ENCODE peak calls at places on chromosomes 2 and 18, in nine cellular contexts. N, M, G, Z, H, J, Q, R and D are unnamed samples.

GRCh38 chr2:322326-322725 is 34.4 kb upstream of the ALKAL2 start:
- DNase-seq in R (no peak), Q (no peak), H (no peak), Z (no peak), J (no peak), N (no peak), G (no peak), M (no peak), D (no peak)

GRCh38 chr2:36812196-36812595 is 115.7 kb downstream of the VIT start:
- DNase-seq in Q (peak), M (no peak), N (peak), H (no peak), J (no peak), R (peak), Z (no peak), G (no peak), D (peak)

GRCh38 chr2:150472122-150472899 is 15.2 kb downstream of the RND3 start:
- DNase-seq in J (peak), M (no peak), R (peak), Z (no peak), G (peak), N (no peak), H (no peak), Q (no peak), D (no peak)

GRCh38 chr2:178747767-178748166 is 59.5 kb downstream of the TTN start:
- DNase-seq in J (no peak), Q (no peak), H (no peak), G (no peak), Z (no peak), N (no peak), R (no peak), M (no peak), D (no peak)

GRCh38 chr2:44746856-44747612 is 194.5 kb upstream of the SIX3 start:
- DNase-seq in R (no peak), J (no peak), M (no peak), Q (no peak), G (no peak), Z (no peak), N (no peak), H (no peak), D (no peak)

GRCh38 chr2:172282944-172283343 is 144.4 kb upstream of the ITGA6 start:
- DNase-seq in M (no peak), Q (no peak), R (peak), J (no peak), H (no peak), N (peak), G (peak), Z (peak), D (no peak)

GRCh38 chr2:241728627-241729026 is 5.8 kb upstream of the D2HGDH start:
- DNase-seq in Z (no peak), Q (no peak), R (no peak), M (no peak), G (no peak), H (no peak), J (peak), N (no peak), D (no peak)

GRCh38 chr2:54728669-54729120 is 5.2 kb downstream of the EML6 start:
- DNase-seq in Q (no peak), N (peak), G (peak), Z (peak), H (no peak), J (no peak), M (no peak), R (no peak), D (no peak)

GRCh38 chr2:11208083-11208482 is 52.8 kb downstream of the SLC66A3 start:
- DNase-seq in N (no peak), R (no peak), H (no peak), Z (no peak), J (no peak), M (no peak), Q (no peak), G (no peak), D (no peak)

GRCh38 chr2:109646961-109647360 is 32.8 kb downstream of the SOWAHC start:
- DNase-seq in M (no peak), N (no peak), Q (no peak), J (no peak), G (no peak), H (no peak), Z (no peak), R (peak), D (no peak)

GRCh38 chr18:57435851-57436192 is 648 bp downstream of the ONECUT2 start:
- DNase-seq in Q (no peak), M (no peak), H (no peak), Z (no peak), N (no peak), J (no peak), G (no peak), R (no peak), D (no peak)

GRCh38 chr2:190235101-190235500 is 84.5 kb downstream of the HIBCH start:
- DNase-seq in J (no peak), R (no peak), G (no peak), H (no peak), M (no peak), Q (no peak), N (no peak), Z (no peak), D (no peak)

GRCh38 chr2:46552528-46552927 is 73.2 kb downstream of the TMEM247 start:
- DNase-seq in N (no peak), Z (no peak), H (no peak), J (no peak), R (no peak), Q (no peak), M (no peak), G (no peak), D (no peak)